ENCODE peak calls at places on chromosomes 11 and 22, in ten cellular contexts. C is stimulated activated CD4-positive, alpha-beta T cell treated with anti-CD3 and anti-CD28 coated beads, Interleukin-4, amount 100 ng/mL, for 1 hour; M is adrenal gland; K is NCI-H1105; B is T1000; U is M059J; F is activated T-cell treated with anti-CD3 and anti-CD28 coated beads for 48 hours; N is heart right ventricle; J is CD8-positive, alpha-beta memory T cell; P is HFF-Myc. A is an unnamed sample.

GRCh38 chr11:130480166-130480565 is 31.7 kb downstream of the ADAMTS15 start:
- DNase-seq in M (no peak), U (peak; percentile 45), K (no peak), B (no peak), J (no peak), F (no peak), N (no peak), P (no peak), C (no peak), A (no peak)

GRCh38 chr11:78449866-78450265 is 32.2 kb upstream of the GAB2 start:
- DNase-seq in M (no peak), J (no peak), P (no peak), C (no peak), U (peak; percentile 3), F (no peak), B (no peak), N (no peak), K (no peak), A (no peak)

GRCh38 chr11:63375434-63375833 is 5.8 kb downstream of the SLC22A9 start:
- DNase-seq in C (no peak), P (no peak), N (no peak), J (no peak), U (no peak), K (no peak), M (no peak), F (no peak), B (no peak), A (no peak)

GRCh38 chr22:49213731-49214352 is 613.8 kb downstream of the BRD1 start:
- DNase-seq in N (no peak), J (no peak), F (no peak), B (no peak), C (no peak), M (peak; percentile 6), K (no peak), U (no peak), P (no peak), A (no peak)

GRCh38 chr11:46948378-46949131 is 12.0 kb downstream of the CSTPP1 start:
- DNase-seq in N (no peak), J (no peak), F (no peak), K (no peak), U (peak; percentile 93), M (no peak), C (no peak), B (peak; percentile 9), P (peak; percentile 58), A (no peak)

GRCh38 chr11:96520939-96521338 is 131.1 kb downstream of the JRKL start:
- DNase-seq in F (no peak), U (peak; percentile 4), B (no peak), M (no peak), C (no peak), P (no peak), N (no peak), J (no peak), K (no peak), A (no peak)

GRCh38 chr11:1192741-1193325 is 30.0 kb upstream of the MUC5B start:
- DNase-seq in B (no peak), P (no peak), C (no peak), F (no peak), M (no peak), J (no peak), U (no peak), K (no peak), N (no peak), A (no peak)

GRCh38 chr22:31272522-31273446 is 19.5 kb downstream of the PIK3IP1 start:
- DNase-seq in N (peak; percentile 64), C (peak; percentile 43), M (peak; percentile 85), K (peak; percentile 4), B (peak; percentile 52), F (no peak), U (peak; percentile 65), P (peak; percentile 30), J (no peak), A (peak; percentile 32)

GRCh38 chr11:68326334-68327215 is 14.2 kb downstream of the LRP5 start:
- DNase-seq in F (no peak), U (no peak), M (no peak), C (no peak), K (no peak), J (no peak), P (no peak), B (no peak), N (no peak), A (no peak)

GRCh38 chr22:38613588-38613987 is 42.6 kb downstream of the FAM227A start:
- DNase-seq in B (no peak), U (no peak), N (no peak), C (no peak), J (no peak), M (no peak), K (no peak), F (no peak), P (no peak), A (no peak)

GRCh38 chr22:37431811-37432707 is 4.8 kb upstream of the ELFN2 start:
- DNase-seq in P (peak; percentile 100), M (no peak), J (no peak), K (no peak), U (peak; percentile 99), C (no peak), N (no peak), F (peak; percentile 43), B (peak; percentile 89), A (no peak)

GRCh38 chr11:124896071-124896750 is 1.5 kb downstream of the ROBO4 start:
- DNase-seq in F (no peak), U (peak; percentile 88), K (no peak), J (no peak), P (no peak), M (no peak), N (no peak), B (peak; percentile 12), C (no peak), A (no peak)

GRCh38 chr22:29018293-29019189 is 43.1 kb downstream of the C22orf31 start:
- DNase-seq in C (no peak), K (no peak), N (no peak), U (no peak), B (no peak), J (no peak), F (no peak), P (no peak), M (no peak), A (no peak)

GRCh38 chr11:20158597-20159257 is 1.5 kb downstream of the DBX1 start:
- DNase-seq in J (no peak), N (peak; percentile 57), U (peak; percentile 72), K (no peak), M (peak; percentile 64), P (peak; percentile 21), B (peak; percentile 17), F (no peak), C (no peak), A (no peak)

GRCh38 chr22:38760477-38761201 is 4.8 kb upstream of the SUN2 start:
- DNase-seq in F (no peak), K (no peak), C (no peak), J (no peak), P (no peak), B (peak; percentile 22), U (no peak), N (no peak), M (no peak), A (peak; percentile 93)

GRCh38 chr11:19879309-19880087 is 166.9 kb downstream of the NAV2 start:
- DNase-seq in C (no peak), P (no peak), B (no peak), M (no peak), J (no peak), F (no peak), N (peak; percentile 31), U (no peak), K (peak; percentile 54), A (no peak)

GRCh38 chr22:24806663-24807001 is 621 bp downstream of the SGSM1 start:
- DNase-seq in K (no peak), C (no peak), P (no peak), J (no peak), M (no peak), F (no peak), N (no peak), B (no peak), U (no peak), A (no peak)

GRCh38 chr11:94131363-94132115 is 2.9 kb downstream of the PANX1 start:
- DNase-seq in P (no peak), N (peak; percentile 60), F (no peak), M (peak; percentile 77), U (peak; percentile 49), K (peak; percentile 39), C (no peak), J (no peak), B (no peak), A (peak; percentile 46)

GRCh38 chr22:28815729-28816128 is 15.4 kb upstream of the XBP1 start:
- DNase-seq in K (no peak), B (no peak), M (no peak), U (no peak), F (no peak), C (no peak), P (no peak), N (no peak), J (no peak), A (no peak)

GRCh38 chr22:46604306-46604690 is 15.9 kb upstream of the GRAMD4 start:
- DNase-seq in N (peak; percentile 48), P (no peak), C (peak; percentile 18), J (no peak), B (no peak), U (no peak), F (peak; percentile 71), K (no peak), M (peak; percentile 72), A (no peak)

GRCh38 chr11:95547974-95548373 is 241.6 kb downstream of the FAM76B start:
- DNase-seq in P (no peak), N (no peak), K (no peak), M (no peak), B (no peak), U (no peak), J (no peak), F (no peak), C (no peak), A (no peak)

GRCh38 chr11:100735949-100736675 is 49.0 kb downstream of the ARHGAP42 start:
- DNase-seq in M (no peak), U (peak; percentile 63), N (no peak), F (no peak), P (no peak), C (no peak), J (no peak), K (no peak), B (no peak), A (no peak)

GRCh38 chr11:2303627-2304155 is 1.9 kb downstream of the TSPAN32 start:
- DNase-seq in P (no peak), N (peak; percentile 75), B (no peak), F (no peak), J (no peak), K (no peak), M (peak; percentile 81), U (no peak), C (no peak), A (no peak)

A was measured in NCI-H2171 treated with DMSO at 0.1 percent for 48 hours.